ENCODE peak calls at places on chromosomes 7 and 10, in nine cellular contexts. W, P, I, C, E, T, H, F and D are unnamed samples.

GRCh38 chr10:61786728-61787127 is 114.8 kb upstream of the ARID5B start:
- DNase-seq in C (peak; percentile 26), W (peak; percentile 31), T (peak; percentile 56), H (no peak), I (no peak), E (no peak), F (no peak), P (no peak), D (no peak)

GRCh38 chr10:28947209-28947608 is 269.9 kb downstream of the BAMBI start:
- DNase-seq in H (no peak), E (no peak), F (peak; percentile 66), W (no peak), C (peak; percentile 9), T (no peak), P (no peak), I (no peak), D (no peak)

GRCh38 chr7:110358028-110358427 is 732.9 kb upstream of the LRRN3 start:
- DNase-seq in H (no peak), P (no peak), C (no peak), E (no peak), I (no peak), F (no peak), T (peak; percentile 82), W (no peak), D (no peak)

GRCh38 chr10:102904337-102904736 is 13.8 kb upstream of the CNNM2 start:
- DNase-seq in P (no peak), F (no peak), C (no peak), I (no peak), E (no peak), H (no peak), W (no peak), T (no peak), D (no peak)

GRCh38 chr7:3399858-3400257 is 98.8 kb downstream of the SDK1 start:
- DNase-seq in H (no peak), P (no peak), W (peak; percentile 9), C (no peak), I (no peak), T (peak; percentile 43), E (no peak), F (no peak), D (no peak)

GRCh38 chr7:98229991-98230745 is 18.9 kb downstream of the BHLHA15 start:
- DNase-seq in I (no peak), F (no peak), P (no peak), W (no peak), E (no peak), H (no peak), T (no peak), C (no peak), D (no peak)

GRCh38 chr7:66265566-66265965 is 60.4 kb downstream of the TPST1 start:
- DNase-seq in T (peak; percentile 32), C (no peak), P (no peak), W (no peak), H (peak; percentile 38), E (peak; percentile 22), I (no peak), F (no peak), D (no peak)

GRCh38 chr10:132699411-132700167 is 86.4 kb downstream of the NKX6-2 start:
- DNase-seq in I (peak; percentile 13), W (no peak), H (no peak), F (peak; percentile 16), E (no peak), T (no peak), C (no peak), P (no peak), D (no peak)

GRCh38 chr7:44232396-44232795 is 31.6 kb downstream of the YKT6 start:
- DNase-seq in P (no peak), E (no peak), C (no peak), F (no peak), I (no peak), W (no peak), T (no peak), H (no peak), D (no peak)

GRCh38 chr7:25675789-25676474 is 447.6 kb upstream of the NPVF start:
- DNase-seq in H (peak; percentile 70), I (peak; percentile 30), W (no peak), P (no peak), T (no peak), C (no peak), F (no peak), E (no peak), D (no peak)

GRCh38 chr10:21724695-21725371 is 190.8 kb downstream of the MLLT10 start:
- DNase-seq in C (peak; percentile 100), E (peak; percentile 95), I (peak; percentile 83), W (peak; percentile 45), T (peak; percentile 98), P (peak; percentile 44), H (peak; percentile 95), F (peak; percentile 93), D (peak; percentile 29)

GRCh38 chr10:30705625-30706149 is 76.1 kb upstream of the LYZL2 start:
- DNase-seq in F (no peak), E (no peak), C (no peak), P (no peak), H (no peak), I (no peak), T (no peak), W (no peak), D (no peak)

GRCh38 chr7:106501605-106502580 is 159.1 kb downstream of the CCDC71L start:
- DNase-seq in H (no peak), I (no peak), C (no peak), W (no peak), E (no peak), F (no peak), T (no peak), P (no peak), D (no peak)

GRCh38 chr10:102714621-102715455 is at the start of gene SFXN2:
- DNase-seq in H (no peak), E (no peak), W (peak; percentile 69), F (peak; percentile 41), C (no peak), P (peak; percentile 22), T (peak; percentile 6), I (no peak), D (no peak)